ENCODE peak calls at places on chromosomes 12 and 14, in eight cellular contexts. One of them, this sample, is unnamed.

GRCh38 chr12:87775051-87775450 is 254.2 kb downstream of the C12orf50 start:
- DNase-seq in Daoy: no peak
- DNase-seq in stimulated activated CD4-positive, alpha-beta T cell treated with anti-CD3 and anti-CD28 coated beads, Interleukin-4, amount 100 ng/mL, for 1 hour: no peak
- DNase-seq in posterior cingulate gyrus: no peak
- DNase-seq in H7: no peak
- DNase-seq in activated CD8-positive, alpha-beta memory T cell treated with anti-CD3 and anti-CD28 coated beads, Interleukin-2, amount 50 U/mL, for 48 hours: no peak
- DNase-seq in coronary artery: no peak
- DNase-seq in uterus: no peak
- DNase-seq in this sample: no peak

GRCh38 chr12:78914859-78915331 is 50.3 kb downstream of the SYT1 start:
- DNase-seq in Daoy: no peak
- DNase-seq in stimulated activated CD4-positive, alpha-beta T cell treated with anti-CD3 and anti-CD28 coated beads, Interleukin-4, amount 100 ng/mL, for 1 hour: no peak
- DNase-seq in posterior cingulate gyrus: no peak
- DNase-seq in H7: peak
- DNase-seq in activated CD8-positive, alpha-beta memory T cell treated with anti-CD3 and anti-CD28 coated beads, Interleukin-2, amount 50 U/mL, for 48 hours: no peak
- DNase-seq in coronary artery: no peak
- DNase-seq in uterus: no peak
- DNase-seq in this sample: no peak

GRCh38 chr14:104450811-104451401 is 128.7 kb upstream of the C14orf180 start:
- DNase-seq in Daoy: no peak
- DNase-seq in stimulated activated CD4-positive, alpha-beta T cell treated with anti-CD3 and anti-CD28 coated beads, Interleukin-4, amount 100 ng/mL, for 1 hour: no peak
- DNase-seq in posterior cingulate gyrus: no peak
- DNase-seq in H7: no peak
- DNase-seq in activated CD8-positive, alpha-beta memory T cell treated with anti-CD3 and anti-CD28 coated beads, Interleukin-2, amount 50 U/mL, for 48 hours: peak
- DNase-seq in coronary artery: peak
- DNase-seq in uterus: no peak
- DNase-seq in this sample: no peak

GRCh38 chr12:46959484-46959883 is 119.9 kb upstream of the PCED1B start:
- DNase-seq in Daoy: peak
- DNase-seq in stimulated activated CD4-positive, alpha-beta T cell treated with anti-CD3 and anti-CD28 coated beads, Interleukin-4, amount 100 ng/mL, for 1 hour: no peak
- DNase-seq in posterior cingulate gyrus: no peak
- DNase-seq in H7: no peak
- DNase-seq in activated CD8-positive, alpha-beta memory T cell treated with anti-CD3 and anti-CD28 coated beads, Interleukin-2, amount 50 U/mL, for 48 hours: no peak
- DNase-seq in coronary artery: no peak
- DNase-seq in uterus: no peak
- DNase-seq in this sample: no peak

GRCh38 chr12:31702047-31702446 is 26.8 kb downstream of the AMN1 start:
- DNase-seq in Daoy: peak
- DNase-seq in stimulated activated CD4-positive, alpha-beta T cell treated with anti-CD3 and anti-CD28 coated beads, Interleukin-4, amount 100 ng/mL, for 1 hour: no peak
- DNase-seq in posterior cingulate gyrus: no peak
- DNase-seq in H7: peak
- DNase-seq in activated CD8-positive, alpha-beta memory T cell treated with anti-CD3 and anti-CD28 coated beads, Interleukin-2, amount 50 U/mL, for 48 hours: no peak
- DNase-seq in coronary artery: no peak
- DNase-seq in uterus: no peak
- DNase-seq in this sample: peak

GRCh38 chr14:64703393-64704144 is 655 bp upstream of the PLEKHG3 start:
- DNase-seq in Daoy: no peak
- DNase-seq in stimulated activated CD4-positive, alpha-beta T cell treated with anti-CD3 and anti-CD28 coated beads, Interleukin-4, amount 100 ng/mL, for 1 hour: no peak
- DNase-seq in posterior cingulate gyrus: no peak
- DNase-seq in H7: no peak
- DNase-seq in activated CD8-positive, alpha-beta memory T cell treated with anti-CD3 and anti-CD28 coated beads, Interleukin-2, amount 50 U/mL, for 48 hours: no peak
- DNase-seq in coronary artery: peak
- DNase-seq in uterus: no peak
- DNase-seq in this sample: peak

GRCh38 chr12:69354561-69355187 is 4.9 kb upstream of the YEATS4 start:
- DNase-seq in Daoy: no peak
- DNase-seq in stimulated activated CD4-positive, alpha-beta T cell treated with anti-CD3 and anti-CD28 coated beads, Interleukin-4, amount 100 ng/mL, for 1 hour: no peak
- DNase-seq in posterior cingulate gyrus: no peak
- DNase-seq in H7: peak
- DNase-seq in activated CD8-positive, alpha-beta memory T cell treated with anti-CD3 and anti-CD28 coated beads, Interleukin-2, amount 50 U/mL, for 48 hours: no peak
- DNase-seq in coronary artery: no peak
- DNase-seq in uterus: no peak
- DNase-seq in this sample: peak

GRCh38 chr14:103257211-103257962 is 76.7 kb upstream of the EIF5 start:
- DNase-seq in Daoy: peak
- DNase-seq in stimulated activated CD4-positive, alpha-beta T cell treated with anti-CD3 and anti-CD28 coated beads, Interleukin-4, amount 100 ng/mL, for 1 hour: no peak
- DNase-seq in posterior cingulate gyrus: no peak
- DNase-seq in H7: no peak
- DNase-seq in activated CD8-positive, alpha-beta memory T cell treated with anti-CD3 and anti-CD28 coated beads, Interleukin-2, amount 50 U/mL, for 48 hours: no peak
- DNase-seq in coronary artery: no peak
- DNase-seq in uterus: no peak
- DNase-seq in this sample: no peak

GRCh38 chr14:101878222-101879211 is 85.9 kb upstream of the DYNC1H1 start:
- DNase-seq in Daoy: peak
- DNase-seq in stimulated activated CD4-positive, alpha-beta T cell treated with anti-CD3 and anti-CD28 coated beads, Interleukin-4, amount 100 ng/mL, for 1 hour: no peak
- DNase-seq in posterior cingulate gyrus: no peak
- DNase-seq in H7: no peak
- DNase-seq in activated CD8-positive, alpha-beta memory T cell treated with anti-CD3 and anti-CD28 coated beads, Interleukin-2, amount 50 U/mL, for 48 hours: peak
- DNase-seq in coronary artery: no peak
- DNase-seq in uterus: no peak
- DNase-seq in this sample: no peak

GRCh38 chr14:52935847-52936246 is 15.0 kb downstream of the FERMT2 start:
- DNase-seq in Daoy: no peak
- DNase-seq in stimulated activated CD4-positive, alpha-beta T cell treated with anti-CD3 and anti-CD28 coated beads, Interleukin-4, amount 100 ng/mL, for 1 hour: no peak
- DNase-seq in posterior cingulate gyrus: no peak
- DNase-seq in H7: no peak
- DNase-seq in activated CD8-positive, alpha-beta memory T cell treated with anti-CD3 and anti-CD28 coated beads, Interleukin-2, amount 50 U/mL, for 48 hours: no peak
- DNase-seq in coronary artery: no peak
- DNase-seq in uterus: no peak
- DNase-seq in this sample: no peak

GRCh38 chr12:101759396-101760047 is 20.3 kb upstream of the SYCP3 start:
- DNase-seq in Daoy: peak
- DNase-seq in stimulated activated CD4-positive, alpha-beta T cell treated with anti-CD3 and anti-CD28 coated beads, Interleukin-4, amount 100 ng/mL, for 1 hour: no peak
- DNase-seq in posterior cingulate gyrus: no peak
- DNase-seq in H7: peak
- DNase-seq in activated CD8-positive, alpha-beta memory T cell treated with anti-CD3 and anti-CD28 coated beads, Interleukin-2, amount 50 U/mL, for 48 hours: no peak
- DNase-seq in coronary artery: no peak
- DNase-seq in uterus: no peak
- DNase-seq in this sample: peak

GRCh38 chr12:124684971-124685688 is 117.7 kb upstream of the NCOR2 start:
- DNase-seq in Daoy: peak
- DNase-seq in stimulated activated CD4-positive, alpha-beta T cell treated with anti-CD3 and anti-CD28 coated beads, Interleukin-4, amount 100 ng/mL, for 1 hour: no peak
- DNase-seq in posterior cingulate gyrus: no peak
- DNase-seq in H7: no peak
- DNase-seq in activated CD8-positive, alpha-beta memory T cell treated with anti-CD3 and anti-CD28 coated beads, Interleukin-2, amount 50 U/mL, for 48 hours: no peak
- DNase-seq in coronary artery: no peak
- DNase-seq in uterus: peak
- DNase-seq in this sample: no peak

This sample was measured in neural progenitor cell.